ENCODE peak calls at places on chromosomes 12 and 14, in six cellular contexts. H, K, V, G, R and L are unnamed samples.

GRCh38 chr12:122021193-122021821 is 377 bp upstream of the BCL7A start:
- DNase-seq in H (no peak), K (no peak), V (no peak), G (no peak), R (no peak), L (peak; percentile 7)

GRCh38 chr14:96268426-96269358 is 12.7 kb downstream of the BDKRB1 start:
- DNase-seq in H (no peak), K (no peak), V (peak; percentile 40), G (peak; percentile 96), R (no peak), L (peak; percentile 91)

GRCh38 chr12:42669471-42669997 is 80.0 kb upstream of the PRICKLE1 start:
- DNase-seq in H (no peak), K (no peak), V (no peak), G (no peak), R (no peak), L (peak; percentile 21)

GRCh38 chr14:53390008-53390407 is 236.9 kb upstream of the DDHD1 start:
- DNase-seq in H (no peak), K (no peak), V (no peak), G (no peak), R (no peak), L (no peak)

GRCh38 chr12:112333030-112333429 is 49.2 kb downstream of the HECTD4 start:
- DNase-seq in H (no peak), K (no peak), V (no peak), G (no peak), R (no peak), L (no peak)

GRCh38 chr14:103097244-103097993 is 2.9 kb downstream of the EXOC3L4 start:
- DNase-seq in H (no peak), K (no peak), V (no peak), G (no peak), R (no peak), L (no peak)

GRCh38 chr12:108833355-108833733 is 24.0 kb downstream of the SSH1 start:
- DNase-seq in H (no peak), K (no peak), V (no peak), G (peak; percentile 62), R (peak; percentile 64), L (peak; percentile 98)

GRCh38 chr14:31124197-31124596 is 83.4 kb downstream of the HECTD1 start:
- DNase-seq in H (peak; percentile 18), K (no peak), V (no peak), G (no peak), R (no peak), L (no peak)

GRCh38 chr14:80615831-80616230 is 325.7 kb downstream of the CEP128 start:
- DNase-seq in H (peak; percentile 15), K (no peak), V (no peak), G (no peak), R (no peak), L (no peak)

GRCh38 chr14:104871145-104871655 is 6.1 kb downstream of the CEP170B start:
- DNase-seq in H (no peak), K (no peak), V (no peak), G (no peak), R (peak; percentile 30), L (no peak)
- H3K27me3 ChIP-seq in H (no peaks in the 10 kb centered on the region), K (no peaks in the 10 kb centered on the region), V (no peaks in the 10 kb centered on the region), G (no peaks in the 10 kb centered on the region), R (no peaks in the 10 kb centered on the region), L (no peaks in the 10 kb centered on the region)

GRCh38 chr12:50928392-50928791 is 24.0 kb upstream of the HIGD1C start:
- DNase-seq in H (no peak), K (no peak), V (no peak), G (peak; percentile 13), R (no peak), L (no peak)

GRCh38 chr12:50927766-50928224 is 24.5 kb upstream of the HIGD1C start:
- DNase-seq in H (no peak), K (no peak), V (no peak), G (no peak), R (no peak), L (no peak)

GRCh38 chr12:50925920-50926319 is 26.4 kb upstream of the HIGD1C start:
- DNase-seq in H (peak; percentile 51), K (no peak), V (no peak), G (no peak), R (no peak), L (no peak)

GRCh38 chr12:50926415-50926814 is 25.9 kb upstream of the HIGD1C start:
- DNase-seq in H (no peak), K (no peak), V (no peak), G (no peak), R (no peak), L (no peak)

DNA sequence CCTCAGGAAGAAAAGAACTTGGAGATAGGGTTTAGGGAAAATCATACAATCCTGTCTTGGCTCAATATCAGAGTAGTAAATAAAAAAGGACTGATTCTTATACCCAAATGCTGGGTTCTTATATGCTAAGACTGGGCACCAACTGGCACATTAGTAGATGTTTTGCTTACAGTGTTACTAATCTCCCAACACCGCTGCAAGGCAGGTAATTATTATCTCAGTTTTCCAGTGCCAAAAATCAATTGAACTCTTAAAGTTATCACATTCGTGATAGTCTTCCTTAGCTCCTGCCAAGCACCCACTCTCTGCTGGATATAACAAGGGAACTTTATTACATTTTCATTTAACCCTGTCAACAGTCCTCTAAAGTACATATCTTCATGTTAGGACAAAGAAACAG is 25.0 kb upstream of the HIGD1C start:
- DNase-seq in H (peak; percentile 61), K (no peak), V (no peak), G (no peak), R (no peak), L (no peak)
- H3K4me1 ChIP-seq in H (peaks cover 4% of the 10 kb centered on the region), K (peaks cover 73% of the 10 kb centered on the region), V (peaks cover 14% of the 10 kb centered on the region), G (peaks cover 4% of the 10 kb centered on the region), R (peaks cover 63% of the 10 kb centered on the region), L (peaks cover 16% of the 10 kb centered on the region)

GRCh38 chr12:114407566-114408411 is 1.8 kb upstream of the TBX5 start:
- DNase-seq in H (no peak), K (no peak), V (no peak), G (peak; percentile 87), R (no peak), L (no peak)

GRCh38 chr12:114408415-114408814 is 2.5 kb upstream of the TBX5 start:
- DNase-seq in H (no peak), K (no peak), V (no peak), G (no peak), R (no peak), L (no peak)

GRCh38 chr12:114411081-114411836 is 5.3 kb upstream of the TBX5 start:
- DNase-seq in H (no peak), K (no peak), V (no peak), G (peak; percentile 76), R (no peak), L (no peak)

GRCh38 chr12:114408881-114409795 is 3.2 kb upstream of the TBX5 start:
- DNase-seq in H (no peak), K (no peak), V (no peak), G (peak; percentile 87), R (no peak), L (no peak)

GRCh38 chr12:114409796-114410520 is 4.0 kb upstream of the TBX5 start:
- DNase-seq in H (no peak), K (no peak), V (no peak), G (peak; percentile 70), R (no peak), L (no peak)
- H3K27me3 ChIP-seq in H (peaks cover 27% of the 10 kb centered on the region), K (peaks cover 45% of the 10 kb centered on the region), V (peaks cover 100% of the 10 kb centered on the region), G (no peaks in the 10 kb centered on the region), R (peaks cover 99% of the 10 kb centered on the region), L (peaks cover 30% of the 10 kb centered on the region)

GRCh38 chr14:64707661-64708060 is 3.4 kb downstream of the PLEKHG3 start:
- DNase-seq in H (peak; percentile 97), K (no peak), V (no peak), G (peak; percentile 60), R (no peak), L (peak; percentile 52)

GRCh38 chr14:64709126-64709525 is 4.9 kb downstream of the PLEKHG3 start:
- DNase-seq in H (no peak), K (no peak), V (no peak), G (no peak), R (no peak), L (no peak)

GRCh38 chr14:64708148-64709004 is 4.2 kb downstream of the PLEKHG3 start:
- DNase-seq in H (no peak), K (no peak), V (no peak), G (no peak), R (peak; percentile 75), L (peak; percentile 63)

GRCh38 chr14:64713677-64714076 is 9.5 kb downstream of the PLEKHG3 start:
- DNase-seq in H (no peak), K (no peak), V (no peak), G (no peak), R (no peak), L (no peak)

GRCh38 chr14:64711039-64711438 is 6.8 kb downstream of the PLEKHG3 start:
- DNase-seq in H (no peak), K (no peak), V (peak; percentile 38), G (no peak), R (no peak), L (no peak)
- H3K4me1 ChIP-seq in H (peaks cover 13% of the 10 kb centered on the region), K (peaks cover 74% of the 10 kb centered on the region), V (peaks cover 49% of the 10 kb centered on the region), G (peaks cover 9% of the 10 kb centered on the region), R (peaks cover 47% of the 10 kb centered on the region), L (peaks cover 56% of the 10 kb centered on the region)

DNA sequence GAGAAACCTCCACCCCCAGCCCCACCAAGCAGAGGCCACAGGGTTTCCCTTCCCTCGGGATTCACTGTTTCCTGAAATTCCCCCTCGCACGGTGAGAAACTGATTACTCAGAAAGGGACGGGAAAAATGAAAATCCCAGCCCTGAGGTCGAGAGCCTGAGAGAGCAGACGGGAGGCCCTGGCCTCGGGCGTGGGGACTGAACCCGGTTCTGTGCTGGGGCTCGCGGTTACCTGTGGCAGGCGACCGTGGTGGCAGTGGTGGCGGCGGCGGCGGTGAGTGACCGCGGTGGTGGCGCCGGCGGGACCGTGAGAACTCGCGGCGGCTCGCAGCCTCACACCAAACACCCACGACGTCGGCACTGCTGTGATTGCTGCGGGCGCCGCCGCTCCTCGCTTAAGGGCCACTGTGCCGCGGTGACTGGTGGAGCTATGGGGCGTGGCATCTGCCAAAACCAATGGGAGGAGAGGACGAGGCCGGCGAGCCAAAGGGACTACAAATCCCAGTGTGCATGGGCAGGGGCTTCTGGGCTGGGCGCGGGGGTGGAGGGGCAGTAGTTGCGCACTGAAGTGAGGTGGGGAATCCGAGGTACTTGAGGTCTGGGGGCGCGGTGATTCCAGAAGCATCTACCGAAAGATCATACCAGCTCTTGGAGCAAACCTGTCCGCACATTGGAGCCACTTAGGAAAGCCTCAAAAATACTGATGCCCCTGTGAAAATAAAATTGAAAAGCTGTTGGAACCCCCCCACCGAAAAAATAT is at the start of gene LGMN:
- DNase-seq in H (peak; percentile 95), K (peak; percentile 97), V (peak; percentile 93), G (peak; percentile 86), R (peak; percentile 97), L (peak; percentile 96)
- H3K27me3 ChIP-seq in H (no peaks in the 10 kb centered on the region), K (no peaks in the 10 kb centered on the region), V (no peaks in the 10 kb centered on the region), G (peaks cover 5% of the 10 kb centered on the region), R (no peaks in the 10 kb centered on the region), L (no peaks in the 10 kb centered on the region)